ENCODE peak calls at places on chromosomes 1 and 21, in four cellular contexts. One of them, this sample, is unnamed.

GRCh38 chr21:36976882-36977651 is 10.6 kb upstream of the HLCS start:
- DNase-seq in IMR-90: peak
- DNase-seq in cardiac muscle cell: peak
- DNase-seq in kidney epithelial cell: no peak
- DNase-seq in this sample: peak

GRCh38 chr1:18954270-18955071 is 2.0 kb downstream of the IFFO2 start:
- DNase-seq in IMR-90: no peak
- DNase-seq in cardiac muscle cell: no peak
- DNase-seq in kidney epithelial cell: no peak
- DNase-seq in this sample: no peak

GRCh38 chr1:229258031-229258850 is 12.7 kb upstream of the RAB4A start:
- DNase-seq in cardiac muscle cell: peak
- DNase-seq in kidney epithelial cell: peak
- DNase-seq in IMR-90: peak
- DNase-seq in this sample: peak

GRCh38 chr1:147534386-147534785 is 6.9 kb upstream of the BCL9 start:
- DNase-seq in IMR-90: peak
- DNase-seq in cardiac muscle cell: no peak
- DNase-seq in kidney epithelial cell: no peak
- DNase-seq in this sample: peak

GRCh38 chr1:84386716-84387479 is 11.4 kb upstream of the DNASE2B start:
- DNase-seq in cardiac muscle cell: no peak
- DNase-seq in IMR-90: no peak
- DNase-seq in kidney epithelial cell: peak
- DNase-seq in this sample: no peak

GRCh38 chr1:226662704-226663326 is 76.3 kb downstream of the ITPKB start:
- DNase-seq in kidney epithelial cell: peak
- DNase-seq in IMR-90: peak
- DNase-seq in cardiac muscle cell: no peak
- DNase-seq in this sample: peak

GRCh38 chr1:203076031-203076511 is 9.7 kb downstream of the MYOG start:
- DNase-seq in kidney epithelial cell: no peak
- DNase-seq in IMR-90: no peak
- DNase-seq in cardiac muscle cell: no peak
- DNase-seq in this sample: no peak

GRCh38 chr1:3598051-3598471 is 13.2 kb downstream of the MEGF6 start:
- DNase-seq in IMR-90: no peak
- DNase-seq in cardiac muscle cell: peak
- DNase-seq in kidney epithelial cell: no peak
- DNase-seq in this sample: no peak

GRCh38 chr21:38984982-38985422 is 179.3 kb downstream of the ETS2 start:
- DNase-seq in cardiac muscle cell: no peak
- DNase-seq in IMR-90: peak
- DNase-seq in kidney epithelial cell: no peak
- DNase-seq in this sample: peak

GRCh38 chr1:4481451-4481850 is 173.0 kb upstream of the AJAP1 start:
- DNase-seq in kidney epithelial cell: no peak
- DNase-seq in IMR-90: no peak
- DNase-seq in cardiac muscle cell: no peak
- DNase-seq in this sample: no peak

GRCh38 chr1:25531082-25531461 is 12.3 kb upstream of the LDLRAP1 start:
- DNase-seq in IMR-90: no peak
- DNase-seq in kidney epithelial cell: no peak
- DNase-seq in cardiac muscle cell: no peak
- DNase-seq in this sample: no peak

GRCh38 chr1:22689505-22689904 is 21.1 kb upstream of the EPHB2 start:
- DNase-seq in kidney epithelial cell: peak
- DNase-seq in cardiac muscle cell: no peak
- DNase-seq in IMR-90: peak
- DNase-seq in this sample: peak

GRCh38 chr1:50975436-50975835 is 5.4 kb downstream of the CDKN2C start:
- DNase-seq in cardiac muscle cell: no peak
- DNase-seq in IMR-90: no peak
- DNase-seq in kidney epithelial cell: no peak
- DNase-seq in this sample: no peak

GRCh38 chr1:202952818-202953217 is 5.3 kb downstream of the ADIPOR1 start:
- DNase-seq in IMR-90: peak
- DNase-seq in cardiac muscle cell: no peak
- DNase-seq in kidney epithelial cell: peak
- DNase-seq in this sample: peak

GRCh38 chr1:245156736-245157505 is 2.1 kb downstream of the KIF26B start:
- DNase-seq in kidney epithelial cell: no peak
- DNase-seq in IMR-90: peak
- DNase-seq in cardiac muscle cell: peak
- DNase-seq in this sample: peak

GRCh38 chr1:102891868-102892625 is 216.3 kb downstream of the COL11A1 start:
- DNase-seq in kidney epithelial cell: no peak
- DNase-seq in cardiac muscle cell: no peak
- DNase-seq in IMR-90: peak
- DNase-seq in this sample: peak

GRCh38 chr1:12454406-12455391 is 163.3 kb downstream of the DHRS3 start:
- DNase-seq in cardiac muscle cell: peak
- DNase-seq in IMR-90: peak
- DNase-seq in kidney epithelial cell: peak
- DNase-seq in this sample: peak

GRCh38 chr1:26991310-26992116 is 2.0 kb upstream of the TRNP1 start:
- DNase-seq in cardiac muscle cell: no peak
- DNase-seq in IMR-90: peak
- DNase-seq in kidney epithelial cell: no peak
- DNase-seq in this sample: no peak

GRCh38 chr21:42991992-42992740 is 17.8 kb downstream of the PKNOX1 start:
- DNase-seq in kidney epithelial cell: peak
- DNase-seq in IMR-90: peak
- DNase-seq in cardiac muscle cell: peak
- DNase-seq in this sample: peak

GRCh38 chr1:225896937-225897549 is 8.1 kb upstream of the LEFTY1 start:
- DNase-seq in cardiac muscle cell: no peak
- DNase-seq in IMR-90: peak
- DNase-seq in kidney epithelial cell: peak
- DNase-seq in this sample: no peak

GRCh38 chr1:39105841-39106765 is 80.0 kb downstream of the NDUFS5 start:
- DNase-seq in kidney epithelial cell: no peak
- DNase-seq in IMR-90: no peak
- DNase-seq in cardiac muscle cell: peak
- DNase-seq in this sample: peak

GRCh38 chr1:9200441-9200840 is 34.1 kb upstream of the H6PD start:
- DNase-seq in cardiac muscle cell: no peak
- DNase-seq in IMR-90: peak
- DNase-seq in kidney epithelial cell: no peak
- DNase-seq in this sample: no peak

GRCh38 chr1:25003457-25004190 is 73.5 kb upstream of the RUNX3 start:
- DNase-seq in kidney epithelial cell: no peak
- DNase-seq in cardiac muscle cell: no peak
- DNase-seq in IMR-90: peak
- DNase-seq in this sample: peak

GRCh38 chr1:176102243-176102642 is 104.8 kb downstream of the COP1 start:
- DNase-seq in IMR-90: peak
- DNase-seq in kidney epithelial cell: no peak
- DNase-seq in cardiac muscle cell: peak
- DNase-seq in this sample: peak

GRCh38 chr1:108346137-108346536 is 102.3 kb upstream of the NBPF4 start:
- DNase-seq in IMR-90: no peak
- DNase-seq in kidney epithelial cell: no peak
- DNase-seq in cardiac muscle cell: no peak
- DNase-seq in this sample: no peak

GRCh38 chr1:187033721-187034120 is 205.0 kb downstream of the PLA2G4A start:
- DNase-seq in IMR-90: no peak
- DNase-seq in kidney epithelial cell: no peak
- DNase-seq in cardiac muscle cell: no peak
- DNase-seq in this sample: no peak

GRCh38 chr1:187041104-187041503 is 212.4 kb downstream of the PLA2G4A start:
- DNase-seq in IMR-90: no peak
- DNase-seq in kidney epithelial cell: no peak
- DNase-seq in cardiac muscle cell: no peak
- DNase-seq in this sample: no peak

GRCh38 chr1:187037973-187038553 is 209.3 kb downstream of the PLA2G4A start:
- DNase-seq in IMR-90: no peak
- DNase-seq in kidney epithelial cell: no peak
- DNase-seq in cardiac muscle cell: no peak
- DNase-seq in this sample: no peak

GRCh38 chr1:187042538-187042937 is 213.8 kb downstream of the PLA2G4A start:
- DNase-seq in IMR-90: no peak
- DNase-seq in kidney epithelial cell: no peak
- DNase-seq in cardiac muscle cell: no peak
- DNase-seq in this sample: no peak

DNA sequence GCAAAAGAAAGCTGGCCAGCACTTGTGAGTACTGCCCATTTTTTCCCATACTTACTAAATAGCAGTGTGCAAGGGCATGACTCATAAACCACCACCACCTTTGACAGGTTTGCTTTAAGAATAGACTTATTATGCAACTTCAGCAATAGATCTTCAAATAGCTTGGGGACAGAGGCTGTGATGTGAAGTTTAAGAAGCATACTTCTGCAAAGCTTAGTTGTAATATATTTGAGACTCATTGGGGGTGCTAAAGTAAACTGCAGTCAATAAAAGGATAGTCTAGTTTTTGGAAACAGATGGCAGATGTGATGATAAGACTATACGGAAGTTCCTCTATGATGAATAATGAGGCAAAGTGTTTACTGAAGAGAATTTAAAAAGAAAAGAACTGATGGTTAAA is 210.0 kb downstream of the PLA2G4A start:
- DNase-seq in IMR-90: peak
- DNase-seq in cardiac muscle cell: no peak
- DNase-seq in kidney epithelial cell: peak
- DNase-seq in this sample: peak
- H3K4me3 ChIP-seq in IMR-90: no peak
- H3K4me3 ChIP-seq in cardiac muscle cell: no peak
- H3K4me3 ChIP-seq in kidney epithelial cell: no peak
- H3K4me3 ChIP-seq in this sample: no peak

DNA sequence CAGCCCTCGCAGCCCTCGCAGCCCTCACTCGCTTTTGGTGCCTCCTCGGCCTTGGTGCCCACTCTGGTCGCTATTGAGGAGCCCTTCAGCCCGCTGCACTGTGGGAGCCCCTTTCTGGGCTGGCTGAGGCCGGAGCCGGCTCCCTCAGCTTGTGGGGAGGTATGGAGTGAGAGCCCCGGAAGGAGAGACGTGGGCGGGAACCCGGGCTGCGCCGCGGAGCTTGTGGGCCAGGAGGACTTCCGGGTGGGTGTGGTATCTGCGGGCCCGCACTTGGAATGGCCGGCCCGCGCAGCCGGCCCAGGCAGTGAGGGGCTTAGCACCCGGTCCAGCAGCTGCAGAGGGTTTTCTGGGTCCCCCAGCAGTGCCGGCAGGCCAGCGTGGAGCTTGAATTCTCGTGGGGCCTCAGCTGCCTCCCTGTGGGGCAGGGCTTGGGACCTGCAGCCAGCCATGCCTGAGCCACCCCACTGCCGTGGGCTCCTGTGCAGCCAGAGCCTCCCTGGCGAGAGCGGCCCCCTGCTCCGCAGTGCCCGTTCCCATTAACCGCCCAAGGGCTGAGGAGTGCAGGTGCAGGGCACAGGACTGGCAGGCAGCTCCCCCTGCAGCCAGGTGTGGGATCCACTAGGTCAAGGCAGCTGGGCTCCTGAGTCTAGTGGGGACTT is 9.9 kb upstream of the CFHR2 start:
- DNase-seq in IMR-90: no peak
- DNase-seq in kidney epithelial cell: no peak
- DNase-seq in cardiac muscle cell: no peak
- DNase-seq in this sample: no peak
- TF ChIP-seq CTCF in IMR-90: no peak
- TF ChIP-seq CTCF in kidney epithelial cell: no peak
- TF ChIP-seq CTCF in cardiac muscle cell: no peak
- TF ChIP-seq CTCF in this sample: no peak

DNA sequence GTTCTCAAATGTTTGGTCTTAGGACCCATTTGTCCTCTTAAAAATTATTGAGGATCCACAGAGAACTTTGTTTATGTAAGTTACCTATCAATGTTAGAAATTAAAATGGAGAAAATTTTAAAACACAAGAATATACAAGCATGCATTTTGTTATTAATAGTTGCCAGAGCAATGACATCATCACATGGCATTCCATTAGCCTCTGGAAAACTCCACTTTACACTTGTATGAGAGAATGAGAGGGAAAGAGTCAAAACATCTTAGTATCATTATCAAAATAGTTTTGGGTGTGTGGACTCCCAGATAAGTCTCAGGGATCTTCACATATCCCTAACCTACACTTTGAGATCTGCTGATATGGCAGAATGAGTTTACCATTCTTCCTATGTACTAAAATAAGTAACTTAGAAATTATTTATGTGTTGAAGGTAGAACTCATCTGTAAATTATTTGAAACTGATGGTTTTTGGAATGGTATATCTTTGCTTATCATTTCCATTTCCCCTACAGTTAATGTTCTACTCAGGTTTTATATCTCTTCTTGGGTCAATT is 48.8 kb downstream of the RNF220 start:
- DNase-seq in cardiac muscle cell: no peak
- DNase-seq in kidney epithelial cell: no peak
- DNase-seq in IMR-90: no peak
- DNase-seq in this sample: no peak
- H3K4me3 ChIP-seq in cardiac muscle cell: no peak
- H3K4me3 ChIP-seq in kidney epithelial cell: no peak
- H3K4me3 ChIP-seq in IMR-90: no peak
- H3K4me3 ChIP-seq in this sample: no peak

GRCh38 chr1:6672558-6672957 is 29.1 kb downstream of the DNAJC11 start:
- DNase-seq in cardiac muscle cell: peak
- DNase-seq in IMR-90: no peak
- DNase-seq in kidney epithelial cell: no peak
- DNase-seq in this sample: no peak
- TF ChIP-seq CTCF in cardiac muscle cell: no peak
- TF ChIP-seq CTCF in IMR-90: no peak
- TF ChIP-seq CTCF in kidney epithelial cell: no peak
- TF ChIP-seq CTCF in this sample: no peak

DNA sequence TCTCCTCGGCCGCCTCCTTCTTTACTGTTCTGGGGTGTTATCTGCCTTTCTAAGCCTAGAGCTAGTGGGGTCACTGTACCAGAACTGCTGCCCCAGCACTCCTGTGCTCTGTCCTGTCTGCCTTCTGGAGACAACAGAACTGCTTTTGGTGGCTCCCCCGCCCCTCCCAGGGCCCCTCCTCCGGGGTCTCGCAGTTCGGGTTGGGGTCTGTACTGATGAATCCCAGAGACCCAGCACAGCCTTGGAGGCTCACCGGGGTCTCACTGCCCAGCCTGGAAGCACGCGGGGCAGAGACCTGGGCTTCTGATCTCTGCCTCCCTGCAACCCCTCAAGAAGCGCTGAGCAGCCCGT is 3.2 kb upstream of the PLEKHA6 start:
- DNase-seq in kidney epithelial cell: no peak
- DNase-seq in cardiac muscle cell: no peak
- DNase-seq in IMR-90: no peak
- DNase-seq in this sample: no peak
- H3K4me3 ChIP-seq in kidney epithelial cell: peak
- H3K4me3 ChIP-seq in cardiac muscle cell: no peak
- H3K4me3 ChIP-seq in IMR-90: no peak
- H3K4me3 ChIP-seq in this sample: peak

DNA sequence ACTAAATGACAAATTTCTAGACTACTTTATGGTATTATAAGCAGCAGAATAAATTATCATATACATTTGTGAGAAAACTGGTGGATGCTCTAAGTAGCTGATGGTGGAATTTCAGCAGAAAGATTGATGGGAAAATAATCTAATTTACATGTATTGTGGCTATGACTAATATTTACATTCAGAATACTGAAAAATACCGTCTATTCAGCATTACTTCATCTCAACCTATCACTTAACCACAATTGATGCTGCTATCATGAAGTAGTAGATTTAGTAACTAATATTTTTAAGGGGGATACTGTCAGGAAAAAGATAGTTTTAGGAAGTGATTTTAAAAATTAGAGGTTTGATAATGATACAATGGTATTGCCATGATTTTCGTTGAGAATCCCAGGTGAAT is 137.9 kb downstream of the IFI44 start:
- DNase-seq in IMR-90: peak
- DNase-seq in cardiac muscle cell: no peak
- DNase-seq in kidney epithelial cell: no peak
- DNase-seq in this sample: peak
- TF ChIP-seq CTCF in IMR-90: no peak
- TF ChIP-seq CTCF in cardiac muscle cell: no peak
- TF ChIP-seq CTCF in kidney epithelial cell: no peak
- TF ChIP-seq CTCF in this sample: no peak

This sample was measured in astrocyte of the spinal cord.